ENCODE peak calls at places on chromosomes 12 and 14, in eight cellular contexts. G is glutamatergic neuron, E is GM20000, F is cardiac muscle cell, N is brain microvascular endothelial cell, U is renal cortical epithelial cell, R is HuH-7.5, D is GM04503. C is an unnamed sample.
A peak's percentile ranks its signal among the peaks of the same experiment; 100 is the strongest.

GRCh38 chr14:35573911-35574310 is 39.9 kb downstream of the INSM2 start:
- DNase-seq in G (no peak), E (no peak), F (no peak), N (no peak), U (no peak), R (no peak), D (no peak), C (no peak)

GRCh38 chr12:2319136-2319535 is 266.3 kb downstream of the CACNA1C start:
- DNase-seq in G (no peak), E (no peak), F (no peak), N (no peak), U (no peak), R (no peak), D (no peak), C (no peak)

GRCh38 chr12:132179431-132180362 is 35.4 kb downstream of the NOC4L start:
- DNase-seq in G (no peak), E (no peak), F (no peak), N (no peak), U (no peak), R (no peak), D (no peak), C (no peak)

GRCh38 chr12:39173689-39174088 is 268.3 kb upstream of the CPNE8 start:
- DNase-seq in G (no peak), E (no peak), F (no peak), N (no peak), U (no peak), R (no peak), D (no peak), C (no peak)

GRCh38 chr12:131000000-131000486 is 46.3 kb downstream of the ADGRD1 start:
- DNase-seq in G (no peak), E (no peak), F (no peak), N (no peak), U (no peak), R (no peak), D (no peak), C (no peak)

GRCh38 chr12:2877047-2877958 is at the start of the genes FOXM1 and RHNO1:
- DNase-seq in G (peak; percentile 92), E (peak; percentile 97), F (peak; percentile 92), N (peak; percentile 84), U (peak; percentile 75), R (peak; percentile 90), D (no peak), C (peak; percentile 91)

GRCh38 chr14:99408971-99409289 is 71.7 kb downstream of the SETD3 start:
- DNase-seq in G (no peak), E (no peak), F (no peak), N (no peak), U (no peak), R (no peak), D (no peak), C (no peak)

GRCh38 chr12:44154128-44154527 is 318.2 kb downstream of the TMEM117 start:
- DNase-seq in G (no peak), E (no peak), F (peak; percentile 61), N (no peak), U (peak; percentile 14), R (no peak), D (peak; percentile 2), C (no peak)

GRCh38 chr12:127293507-127294310 is 973.3 kb upstream of the TMEM132C start:
- DNase-seq in G (peak; percentile 60), E (no peak), F (peak; percentile 61), N (peak; percentile 71), U (peak; percentile 36), R (no peak), D (no peak), C (no peak)

GRCh38 chr12:90298289-90298948 is 589.8 kb upstream of the ATP2B1 start:
- DNase-seq in G (no peak), E (no peak), F (no peak), N (no peak), U (no peak), R (no peak), D (no peak), C (no peak)

GRCh38 chr12:8678661-8679111 is 16.1 kb upstream of the MFAP5 start:
- DNase-seq in G (no peak), E (no peak), F (no peak), N (no peak), U (peak; percentile 46), R (no peak), D (no peak), C (no peak)

GRCh38 chr14:40218282-40218941 is 786.2 kb upstream of the FBXO33 start:
- DNase-seq in G (no peak), E (no peak), F (no peak), N (no peak), U (no peak), R (no peak), D (no peak), C (no peak)

GRCh38 chr14:76564471-76565119 is 188.7 kb downstream of the ESRRB start:
- DNase-seq in G (no peak), E (no peak), F (peak; percentile 34), N (no peak), U (no peak), R (no peak), D (no peak), C (no peak)

GRCh38 chr12:1977588-1977987 is 26.7 kb downstream of the DCP1B start:
- DNase-seq in G (no peak), E (no peak), F (no peak), N (no peak), U (no peak), R (no peak), D (no peak), C (no peak)